ENCODE peak calls at places on chromosomes 16 and 17, in nine cellular contexts. One of them, this sample, is unnamed.

GRCh38 chr17:3036800-3037199 is 26.6 kb downstream of the OR1D5 start:
- DNase-seq in tibial nerve: no peak
- DNase-seq in endothelial cell of umbilical vein: no peak
- DNase-seq in heart left ventricle: no peak
- DNase-seq in A549: no peak
- DNase-seq in SJSA1: no peak
- DNase-seq in uterus: no peak
- DNase-seq in endodermal cell: peak; percentile 47
- DNase-seq in AG04450: no peak
- DNase-seq in this sample: no peak

GRCh38 chr17:35254107-35254802 is 11.4 kb downstream of the SLFN5 start:
- DNase-seq in SJSA1: peak; percentile 75
- DNase-seq in tibial nerve: peak; percentile 24
- DNase-seq in uterus: peak; percentile 84
- DNase-seq in endothelial cell of umbilical vein: peak; percentile 98
- DNase-seq in A549: peak; percentile 97
- DNase-seq in endodermal cell: peak; percentile 18
- DNase-seq in heart left ventricle: no peak
- DNase-seq in AG04450: peak; percentile 87
- DNase-seq in this sample: no peak

GRCh38 chr17:80742091-80742490 is 197.5 kb downstream of the RPTOR start:
- DNase-seq in endodermal cell: peak; percentile 66
- DNase-seq in tibial nerve: no peak
- DNase-seq in heart left ventricle: no peak
- DNase-seq in uterus: no peak
- DNase-seq in AG04450: no peak
- DNase-seq in A549: no peak
- DNase-seq in SJSA1: no peak
- DNase-seq in endothelial cell of umbilical vein: no peak
- DNase-seq in this sample: no peak

GRCh38 chr16:74606521-74607309 is at the start of gene GLG1:
- DNase-seq in tibial nerve: peak; percentile 83
- DNase-seq in endodermal cell: peak; percentile 94
- DNase-seq in AG04450: peak; percentile 74
- DNase-seq in uterus: peak; percentile 86
- DNase-seq in SJSA1: peak; percentile 93
- DNase-seq in endothelial cell of umbilical vein: peak; percentile 94
- DNase-seq in A549: peak; percentile 91
- DNase-seq in heart left ventricle: peak; percentile 96
- DNase-seq in this sample: peak; percentile 81

GRCh38 chr16:67657751-67658518 is 2.1 kb downstream of the ACD start:
- DNase-seq in AG04450: no peak
- DNase-seq in heart left ventricle: no peak
- DNase-seq in A549: no peak
- DNase-seq in tibial nerve: no peak
- DNase-seq in SJSA1: no peak
- DNase-seq in uterus: no peak
- DNase-seq in endothelial cell of umbilical vein: no peak
- DNase-seq in endodermal cell: no peak
- DNase-seq in this sample: no peak

GRCh38 chr17:28684963-28685362 is 23.0 kb downstream of the SUPT6H start:
- DNase-seq in A549: peak; percentile 86
- DNase-seq in uterus: peak; percentile 35
- DNase-seq in heart left ventricle: no peak
- DNase-seq in endodermal cell: no peak
- DNase-seq in tibial nerve: no peak
- DNase-seq in SJSA1: no peak
- DNase-seq in AG04450: no peak
- DNase-seq in endothelial cell of umbilical vein: no peak
- DNase-seq in this sample: peak; percentile 67

GRCh38 chr17:43554857-43555256 is 8.7 kb upstream of the ETV4 start:
- DNase-seq in SJSA1: no peak
- DNase-seq in heart left ventricle: no peak
- DNase-seq in uterus: no peak
- DNase-seq in AG04450: no peak
- DNase-seq in tibial nerve: no peak
- DNase-seq in endodermal cell: peak; percentile 73
- DNase-seq in endothelial cell of umbilical vein: no peak
- DNase-seq in A549: no peak
- DNase-seq in this sample: no peak

GRCh38 chr16:79047337-79047736 is 553.2 kb downstream of the MAF start:
- DNase-seq in endodermal cell: no peak
- DNase-seq in uterus: no peak
- DNase-seq in AG04450: no peak
- DNase-seq in endothelial cell of umbilical vein: no peak
- DNase-seq in SJSA1: no peak
- DNase-seq in heart left ventricle: no peak
- DNase-seq in tibial nerve: no peak
- DNase-seq in A549: peak; percentile 17
- DNase-seq in this sample: no peak

GRCh38 chr17:70608957-70609356 is 439.6 kb downstream of the KCNJ2 start:
- DNase-seq in uterus: no peak
- DNase-seq in endodermal cell: no peak
- DNase-seq in heart left ventricle: no peak
- DNase-seq in AG04450: no peak
- DNase-seq in A549: no peak
- DNase-seq in endothelial cell of umbilical vein: no peak
- DNase-seq in SJSA1: no peak
- DNase-seq in tibial nerve: no peak
- DNase-seq in this sample: no peak

GRCh38 chr17:45939398-45939797 is 45.0 kb downstream of the MAPT start:
- DNase-seq in uterus: no peak
- DNase-seq in SJSA1: no peak
- DNase-seq in AG04450: no peak
- DNase-seq in endothelial cell of umbilical vein: no peak
- DNase-seq in A549: no peak
- DNase-seq in heart left ventricle: no peak
- DNase-seq in endodermal cell: no peak
- DNase-seq in tibial nerve: no peak
- DNase-seq in this sample: no peak

GRCh38 chr16:21302454-21302853 is 24.4 kb upstream of the CRYM start:
- DNase-seq in tibial nerve: no peak
- DNase-seq in endodermal cell: peak; percentile 76
- DNase-seq in SJSA1: no peak
- DNase-seq in A549: no peak
- DNase-seq in uterus: no peak
- DNase-seq in heart left ventricle: no peak
- DNase-seq in AG04450: no peak
- DNase-seq in endothelial cell of umbilical vein: no peak
- DNase-seq in this sample: no peak

GRCh38 chr17:31490991-31491793 is 99.7 kb downstream of the RAB11FIP4 start:
- DNase-seq in A549: no peak
- DNase-seq in AG04450: no peak
- DNase-seq in heart left ventricle: peak; percentile 46
- DNase-seq in endodermal cell: no peak
- DNase-seq in SJSA1: no peak
- DNase-seq in endothelial cell of umbilical vein: no peak
- DNase-seq in tibial nerve: no peak
- DNase-seq in uterus: no peak
- DNase-seq in this sample: no peak

GRCh38 chr17:38717139-38717745 is 12.2 kb downstream of the MLLT6 start:
- DNase-seq in endodermal cell: no peak
- DNase-seq in A549: no peak
- DNase-seq in uterus: no peak
- DNase-seq in SJSA1: no peak
- DNase-seq in tibial nerve: no peak
- DNase-seq in endothelial cell of umbilical vein: no peak
- DNase-seq in heart left ventricle: no peak
- DNase-seq in AG04450: no peak
- DNase-seq in this sample: no peak

GRCh38 chr16:27243725-27244362 is 24.7 kb downstream of the NSMCE1 start:
- DNase-seq in tibial nerve: no peak
- DNase-seq in endodermal cell: peak; percentile 41
- DNase-seq in endothelial cell of umbilical vein: no peak
- DNase-seq in A549: no peak
- DNase-seq in uterus: no peak
- DNase-seq in SJSA1: no peak
- DNase-seq in AG04450: no peak
- DNase-seq in heart left ventricle: no peak
- DNase-seq in this sample: no peak

GRCh38 chr16:89954462-89954861 is 5.9 kb downstream of the DEF8 start:
- DNase-seq in AG04450: no peak
- DNase-seq in endodermal cell: no peak
- DNase-seq in A549: no peak
- DNase-seq in uterus: no peak
- DNase-seq in heart left ventricle: no peak
- DNase-seq in endothelial cell of umbilical vein: no peak
- DNase-seq in tibial nerve: no peak
- DNase-seq in SJSA1: no peak
- DNase-seq in this sample: no peak

DNA sequence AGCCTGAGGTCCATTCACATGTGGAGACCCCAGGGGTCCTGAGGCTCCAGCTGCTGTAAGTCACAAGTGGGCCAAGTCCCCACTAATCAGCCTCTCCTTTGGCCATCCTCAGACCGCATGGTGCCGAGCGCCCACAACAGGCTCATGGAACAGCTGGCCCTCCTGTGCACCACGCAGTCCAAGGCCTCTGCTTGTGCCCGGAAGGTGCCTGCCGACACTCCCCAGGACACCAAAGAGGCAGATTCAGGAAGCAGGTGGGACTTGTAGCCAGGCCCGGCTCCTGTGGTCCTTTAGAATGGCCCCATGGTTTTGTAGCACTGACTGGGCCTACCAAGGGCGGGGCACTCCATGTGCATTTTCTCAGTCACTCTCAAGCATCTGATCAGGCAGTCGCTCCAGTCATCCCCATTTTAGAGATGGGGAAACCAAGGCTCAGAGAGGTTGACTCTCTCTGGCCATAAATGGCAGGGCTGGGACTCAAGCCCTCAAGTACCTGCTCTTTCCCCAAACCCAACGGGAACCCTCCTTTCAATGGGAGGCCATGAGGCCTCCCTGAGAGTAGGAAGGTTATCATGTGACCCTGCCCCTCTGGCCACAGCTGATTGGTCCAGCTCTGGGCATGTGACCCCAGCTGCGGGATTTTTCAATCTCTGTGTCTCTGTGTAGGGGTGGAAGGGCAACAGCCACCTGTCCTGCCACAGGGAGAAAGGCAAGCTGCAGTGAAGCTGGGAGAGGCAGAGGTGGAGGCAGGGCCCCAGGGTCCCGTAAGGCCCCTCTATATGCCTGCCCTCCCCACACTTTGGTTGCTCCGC is 10.6 kb downstream of the DNAAF8 start:
- DNase-seq in endodermal cell: peak; percentile 69
- DNase-seq in uterus: no peak
- DNase-seq in AG04450: no peak
- DNase-seq in A549: no peak
- DNase-seq in heart left ventricle: no peak
- DNase-seq in tibial nerve: no peak
- DNase-seq in endothelial cell of umbilical vein: no peak
- DNase-seq in SJSA1: no peak
- DNase-seq in this sample: no peak
- H3K27ac ChIP-seq in endodermal cell: no peak overlapping the region
- H3K27ac ChIP-seq in uterus: no peak overlapping the region
- H3K27ac ChIP-seq in AG04450: no peak overlapping the region
- H3K27ac ChIP-seq in A549: no peak overlapping the region
- H3K27ac ChIP-seq in heart left ventricle: no peak overlapping the region
- H3K27ac ChIP-seq in tibial nerve: no peak overlapping the region
- H3K27ac ChIP-seq in endothelial cell of umbilical vein: no peak overlapping the region
- H3K27ac ChIP-seq in SJSA1: no peak overlapping the region
- H3K27ac ChIP-seq in this sample: no peak overlapping the region

GRCh38 chr16:57373117-57373947 is 1.0 kb downstream of the CX3CL1 start:
- DNase-seq in A549: no peak
- DNase-seq in uterus: no peak
- DNase-seq in SJSA1: no peak
- DNase-seq in tibial nerve: no peak
- DNase-seq in endodermal cell: no peak
- DNase-seq in endothelial cell of umbilical vein: no peak
- DNase-seq in AG04450: no peak
- DNase-seq in heart left ventricle: no peak
- DNase-seq in this sample: no peak
- H3K27ac ChIP-seq in A549: peak overlapping the region; percentile 80
- H3K27ac ChIP-seq in uterus: peak overlapping the region; percentile 81
- H3K27ac ChIP-seq in SJSA1: no peak overlapping the region
- H3K27ac ChIP-seq in tibial nerve: peak overlapping the region; percentile 86
- H3K27ac ChIP-seq in endodermal cell: peak overlapping the region; percentile 91
- H3K27ac ChIP-seq in endothelial cell of umbilical vein: no peak overlapping the region
- H3K27ac ChIP-seq in AG04450: no peak overlapping the region
- H3K27ac ChIP-seq in heart left ventricle: peak overlapping the region; percentile 88
- H3K27ac ChIP-seq in this sample: no peak overlapping the region

GRCh38 chr17:36535669-36536081 is 888 bp downstream of the PIGW start:
- DNase-seq in endothelial cell of umbilical vein: peak; percentile 9
- DNase-seq in SJSA1: no peak
- DNase-seq in AG04450: no peak
- DNase-seq in uterus: no peak
- DNase-seq in tibial nerve: no peak
- DNase-seq in endodermal cell: no peak
- DNase-seq in heart left ventricle: no peak
- DNase-seq in A549: no peak
- DNase-seq in this sample: no peak

GRCh38 chr17:36529121-36529520 is 5.5 kb downstream of the MYO19 start:
- DNase-seq in uterus: no peak
- DNase-seq in endothelial cell of umbilical vein: peak; percentile 29
- DNase-seq in SJSA1: peak; percentile 12
- DNase-seq in A549: peak; percentile 33
- DNase-seq in tibial nerve: no peak
- DNase-seq in AG04450: no peak
- DNase-seq in heart left ventricle: no peak
- DNase-seq in endodermal cell: no peak
- DNase-seq in this sample: no peak

GRCh38 chr17:36532435-36532975 is 2.2 kb downstream of the MYO19 start:
- DNase-seq in endodermal cell: no peak
- DNase-seq in A549: no peak
- DNase-seq in uterus: no peak
- DNase-seq in heart left ventricle: no peak
- DNase-seq in SJSA1: no peak
- DNase-seq in tibial nerve: no peak
- DNase-seq in endothelial cell of umbilical vein: no peak
- DNase-seq in AG04450: no peak
- DNase-seq in this sample: no peak

GRCh38 chr17:36534117-36534880 is at the start of gene MYO19:
- DNase-seq in heart left ventricle: peak; percentile 76
- DNase-seq in endodermal cell: peak; percentile 94
- DNase-seq in endothelial cell of umbilical vein: no peak
- DNase-seq in tibial nerve: peak; percentile 44
- DNase-seq in AG04450: no peak
- DNase-seq in uterus: peak; percentile 58
- DNase-seq in SJSA1: peak; percentile 52
- DNase-seq in A549: peak; percentile 85
- DNase-seq in this sample: peak; percentile 36

GRCh38 chr17:36534881-36535668 is at the start of gene PIGW:
- DNase-seq in endodermal cell: peak; percentile 99
- DNase-seq in endothelial cell of umbilical vein: peak; percentile 90
- DNase-seq in AG04450: peak; percentile 63
- DNase-seq in uterus: peak; percentile 78
- DNase-seq in A549: peak; percentile 96
- DNase-seq in heart left ventricle: peak; percentile 94
- DNase-seq in SJSA1: peak; percentile 95
- DNase-seq in tibial nerve: peak; percentile 63
- DNase-seq in this sample: peak; percentile 77
- H3K27ac ChIP-seq in endodermal cell: peak within 1 kb of the TSS; percentile 93
- H3K27ac ChIP-seq in endothelial cell of umbilical vein: peak within 1 kb of the TSS; percentile 84
- H3K27ac ChIP-seq in AG04450: peak within 1 kb of the TSS; percentile 94
- H3K27ac ChIP-seq in uterus: peak within 1 kb of the TSS; percentile 94
- H3K27ac ChIP-seq in A549: peak within 1 kb of the TSS; percentile 95
- H3K27ac ChIP-seq in heart left ventricle: peak within 1 kb of the TSS; percentile 98
- H3K27ac ChIP-seq in SJSA1: peak within 1 kb of the TSS; percentile 91
- H3K27ac ChIP-seq in tibial nerve: peak within 1 kb of the TSS; percentile 90
- H3K27ac ChIP-seq in this sample: peak within 1 kb of the TSS; percentile 87

DNA sequence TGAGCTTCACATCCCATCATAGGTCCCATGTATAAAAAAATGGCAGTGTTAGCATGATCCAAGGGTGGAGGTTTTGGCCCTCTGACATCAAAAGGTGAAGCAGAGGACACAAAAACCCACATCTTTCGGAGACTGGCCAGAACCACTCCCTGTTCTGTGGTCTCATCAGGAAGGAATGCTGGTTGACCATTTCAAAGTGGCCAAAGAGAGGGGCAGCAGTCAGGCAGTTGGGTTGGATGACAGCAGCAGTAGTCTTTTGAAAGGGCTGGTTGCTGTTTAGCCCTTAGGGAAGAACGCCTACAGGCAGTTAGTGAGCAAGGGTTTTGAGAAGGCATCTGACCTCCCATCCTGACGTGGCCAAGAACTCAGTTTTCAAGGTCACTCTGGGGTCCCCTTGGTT is 40.5 kb downstream of the LCMT1 start:
- DNase-seq in A549: no peak
- DNase-seq in endodermal cell: no peak
- DNase-seq in uterus: no peak
- DNase-seq in SJSA1: peak; percentile 91
- DNase-seq in heart left ventricle: no peak
- DNase-seq in endothelial cell of umbilical vein: no peak
- DNase-seq in tibial nerve: no peak
- DNase-seq in AG04450: no peak
- DNase-seq in this sample: no peak
- H3K27ac ChIP-seq in A549: no peak overlapping the region
- H3K27ac ChIP-seq in endodermal cell: no peak overlapping the region
- H3K27ac ChIP-seq in uterus: no peak overlapping the region
- H3K27ac ChIP-seq in SJSA1: peak overlapping the region; percentile 70
- H3K27ac ChIP-seq in heart left ventricle: no peak overlapping the region
- H3K27ac ChIP-seq in endothelial cell of umbilical vein: no peak overlapping the region
- H3K27ac ChIP-seq in tibial nerve: no peak overlapping the region
- H3K27ac ChIP-seq in AG04450: no peak overlapping the region
- H3K27ac ChIP-seq in this sample: no peak overlapping the region